ENCODE peak calls at places on chromosomes 13 and 19, in nine cellular contexts. One of them, this sample, is unnamed.

GRCh38 chr19:10688545-10689280 is 12.5 kb upstream of the QTRT1 start:
- DNase-seq in HEK293T: no peak
- DNase-seq in fibroblast of the aortic adventitia: no peak
- DNase-seq in sciatic nerve: no peak
- DNase-seq in glutamatergic neuron: no peak
- DNase-seq in fibroblast of mammary gland: no peak
- DNase-seq in pulmonary artery endothelial cell: no peak
- DNase-seq in G401: no peak
- DNase-seq in PC-3: no peak
- DNase-seq in this sample: no peak

GRCh38 chr13:24159362-24159761 is 1.2 kb upstream of the SPATA13 start:
- DNase-seq in HEK293T: no peak
- DNase-seq in pulmonary artery endothelial cell: no peak
- DNase-seq in glutamatergic neuron: no peak
- DNase-seq in sciatic nerve: no peak
- DNase-seq in PC-3: no peak
- DNase-seq in fibroblast of the aortic adventitia: no peak
- DNase-seq in G401: no peak
- DNase-seq in fibroblast of mammary gland: no peak
- DNase-seq in this sample: no peak

GRCh38 chr19:49106648-49107135 is 7.5 kb upstream of the LIN7B start:
- DNase-seq in fibroblast of mammary gland: peak; percentile 58
- DNase-seq in G401: peak; percentile 74
- DNase-seq in glutamatergic neuron: peak; percentile 84
- DNase-seq in HEK293T: no peak
- DNase-seq in PC-3: peak; percentile 57
- DNase-seq in fibroblast of the aortic adventitia: peak; percentile 41
- DNase-seq in sciatic nerve: peak; percentile 67
- DNase-seq in pulmonary artery endothelial cell: no peak
- DNase-seq in this sample: peak; percentile 60

GRCh38 chr13:31674056-31674455 is 65.3 kb upstream of the RXFP2 start:
- DNase-seq in fibroblast of the aortic adventitia: peak; percentile 56
- DNase-seq in glutamatergic neuron: no peak
- DNase-seq in PC-3: no peak
- DNase-seq in pulmonary artery endothelial cell: no peak
- DNase-seq in sciatic nerve: no peak
- DNase-seq in HEK293T: no peak
- DNase-seq in G401: no peak
- DNase-seq in fibroblast of mammary gland: peak; percentile 17
- DNase-seq in this sample: no peak

GRCh38 chr19:13100871-13101589 is 1.6 kb downstream of the LYL1 start:
- DNase-seq in pulmonary artery endothelial cell: no peak
- DNase-seq in PC-3: peak; percentile 47
- DNase-seq in fibroblast of the aortic adventitia: no peak
- DNase-seq in G401: no peak
- DNase-seq in glutamatergic neuron: no peak
- DNase-seq in HEK293T: no peak
- DNase-seq in fibroblast of mammary gland: no peak
- DNase-seq in sciatic nerve: peak; percentile 58
- DNase-seq in this sample: no peak

GRCh38 chr13:35714096-35714495 is 237.6 kb upstream of the MAB21L1 start:
- DNase-seq in HEK293T: no peak
- DNase-seq in pulmonary artery endothelial cell: no peak
- DNase-seq in G401: no peak
- DNase-seq in glutamatergic neuron: no peak
- DNase-seq in sciatic nerve: no peak
- DNase-seq in fibroblast of the aortic adventitia: no peak
- DNase-seq in fibroblast of mammary gland: no peak
- DNase-seq in PC-3: no peak
- DNase-seq in this sample: no peak

GRCh38 chr13:100269837-100270236 is 180.9 kb downstream of the PCCA start:
- DNase-seq in HEK293T: no peak
- DNase-seq in sciatic nerve: peak; percentile 82
- DNase-seq in G401: peak; percentile 80
- DNase-seq in PC-3: peak; percentile 27
- DNase-seq in glutamatergic neuron: no peak
- DNase-seq in pulmonary artery endothelial cell: peak; percentile 83
- DNase-seq in fibroblast of the aortic adventitia: peak; percentile 89
- DNase-seq in fibroblast of mammary gland: peak; percentile 86
- DNase-seq in this sample: peak; percentile 44

GRCh38 chr13:30845297-30846214 is 60.5 kb upstream of the MEDAG start:
- DNase-seq in fibroblast of the aortic adventitia: no peak
- DNase-seq in G401: no peak
- DNase-seq in HEK293T: no peak
- DNase-seq in pulmonary artery endothelial cell: no peak
- DNase-seq in PC-3: no peak
- DNase-seq in glutamatergic neuron: no peak
- DNase-seq in sciatic nerve: no peak
- DNase-seq in fibroblast of mammary gland: no peak
- DNase-seq in this sample: no peak

GRCh38 chr13:41053384-41053826 is 7.9 kb upstream of the WBP4 start:
- DNase-seq in pulmonary artery endothelial cell: no peak
- DNase-seq in fibroblast of mammary gland: peak; percentile 84
- DNase-seq in PC-3: peak; percentile 48
- DNase-seq in HEK293T: no peak
- DNase-seq in fibroblast of the aortic adventitia: peak; percentile 72
- DNase-seq in sciatic nerve: no peak
- DNase-seq in glutamatergic neuron: no peak
- DNase-seq in G401: no peak
- DNase-seq in this sample: peak; percentile 30

GRCh38 chr19:5967571-5967970 is 10.4 kb downstream of the RANBP3 start:
- DNase-seq in HEK293T: no peak
- DNase-seq in PC-3: no peak
- DNase-seq in G401: no peak
- DNase-seq in fibroblast of mammary gland: no peak
- DNase-seq in pulmonary artery endothelial cell: no peak
- DNase-seq in sciatic nerve: no peak
- DNase-seq in fibroblast of the aortic adventitia: no peak
- DNase-seq in glutamatergic neuron: no peak
- DNase-seq in this sample: no peak

GRCh38 chr19:58330458-58330857 is 3.7 kb downstream of the ZSCAN22 start:
- DNase-seq in PC-3: peak; percentile 88
- DNase-seq in glutamatergic neuron: no peak
- DNase-seq in fibroblast of mammary gland: peak; percentile 88
- DNase-seq in G401: no peak
- DNase-seq in fibroblast of the aortic adventitia: peak; percentile 81
- DNase-seq in pulmonary artery endothelial cell: no peak
- DNase-seq in HEK293T: no peak
- DNase-seq in sciatic nerve: no peak
- DNase-seq in this sample: peak; percentile 31

This sample was measured in dermis microvascular lymphatic vessel endothelial cell.